ENCODE peak calls at places on chromosomes 4 and X, in four cellular contexts. P is K562, D is GM12878, U is HepG2. E is an unnamed sample.

GRCh38 chr4:102355748-102356147 is 10.5 kb upstream of the SLC39A8 start:
- DNase-seq in P (no peak), D (no peak), U (no peak), E (no peak)

GRCh38 chrX:4764888-4765287 is 1051.4 kb upstream of the PRKX start:
- DNase-seq in P (no peak), D (no peak), U (no peak), E (no peak)

GRCh38 chrX:38804481-38805293 is 3.4 kb downstream of the MID1IP1 start:
- DNase-seq in P (peak), D (no peak), U (no peak), E (peak)

GRCh38 chr4:55635760-55636621 is at the start of gene NMU:
- DNase-seq in P (peak), D (no peak), U (peak), E (peak)

GRCh38 chr4:168021666-168022065 is 70.7 kb upstream of the ANXA10 start:
- DNase-seq in P (no peak), D (no peak), U (no peak), E (no peak)

GRCh38 chr4:40559585-40560465 is 69.8 kb downstream of the RBM47 start:
- DNase-seq in P (no peak), D (peak), U (no peak), E (no peak)

GRCh38 chrX:139826065-139827044 is 106.5 kb downstream of the ATP11C start:
- DNase-seq in P (no peak), D (no peak), U (no peak), E (no peak)

GRCh38 chr4:61590881-61591280 is 390.8 kb downstream of the ADGRL3 start:
- DNase-seq in P (no peak), D (no peak), U (no peak), E (no peak)

GRCh38 chr4:158327525-158327924 is 117.2 kb downstream of the TMEM144 start:
- DNase-seq in P (no peak), D (no peak), U (no peak), E (no peak)

GRCh38 chr4:48812866-48813265 is 18.0 kb upstream of the OCIAD1 start:
- DNase-seq in P (no peak), D (no peak), U (no peak), E (no peak)

GRCh38 chrX:17291998-17292658 is 82.9 kb upstream of the NHS start:
- DNase-seq in P (no peak), D (no peak), U (no peak), E (no peak)

GRCh38 chr4:107854326-107855030 is 29.7 kb downstream of the SGMS2 start:
- DNase-seq in P (no peak), D (no peak), U (no peak), E (no peak)

GRCh38 chrX:51484616-51485015 is 11.8 kb downstream of the NUDT11 start:
- DNase-seq in P (no peak), D (no peak), U (no peak), E (no peak)

GRCh38 chr4:173091362-173091761 is 77.2 kb upstream of the GALNT7 start:
- DNase-seq in P (no peak), D (no peak), U (no peak), E (no peak)

GRCh38 chr4:173834151-173834550 is 304.1 kb upstream of the HAND2 start:
- DNase-seq in P (no peak), D (no peak), U (no peak), E (peak)

GRCh38 chr4:65316534-65316933 is 353.8 kb downstream of the EPHA5 start:
- DNase-seq in P (no peak), D (no peak), U (no peak), E (no peak)

GRCh38 chr4:6337331-6337935 is 67.8 kb downstream of the WFS1 start:
- DNase-seq in P (no peak), D (no peak), U (peak), E (no peak)

GRCh38 chr4:107318078-107318477 is 282.0 kb upstream of the DKK2 start:
- DNase-seq in P (no peak), D (no peak), U (no peak), E (no peak)

GRCh38 chr4:99087887-99088484 is 602 bp downstream of the ADH5 start:
- DNase-seq in P (no peak), D (no peak), U (peak), E (peak)

GRCh38 chr4:84691170-84691691 is 108.3 kb downstream of the CDS1 start:
- DNase-seq in P (no peak), D (no peak), U (no peak), E (no peak)

GRCh38 chr4:78058591-78059523 is 1.7 kb downstream of the FRAS1 start:
- DNase-seq in P (no peak), D (no peak), U (peak), E (peak)

GRCh38 chrX:136063340-136064079 is 78.3 kb downstream of the SLC9A6 start:
- DNase-seq in P (no peak), D (no peak), U (no peak), E (no peak)

GRCh38 chrX:44071847-44072545 is 98.8 kb upstream of the NDP start:
- DNase-seq in P (no peak), D (no peak), U (no peak), E (no peak)

GRCh38 chr4:7160951-7161440 is 31.3 kb upstream of the SORCS2 start:
- DNase-seq in P (no peak), D (no peak), U (peak), E (no peak)

GRCh38 chr4:157992038-157992706 is 180.7 kb downstream of the GASK1B start:
- DNase-seq in P (peak), D (no peak), U (peak), E (peak)

GRCh38 chr4:172850838-172851237 is 317.8 kb upstream of the GALNT7 start:
- DNase-seq in P (no peak), D (no peak), U (no peak), E (no peak)

GRCh38 chr4:40699648-40700047 is 50.1 kb upstream of the NSUN7 start:
- DNase-seq in P (no peak), D (no peak), U (no peak), E (no peak)

GRCh38 chr4:124433044-124433443 is 279.5 kb downstream of the ANKRD50 start:
- DNase-seq in P (no peak), D (no peak), U (no peak), E (no peak)
- TF ChIP-seq FOXK2 in P (no peak), D (no peak), U (no peak), E (no peak)

DNA sequence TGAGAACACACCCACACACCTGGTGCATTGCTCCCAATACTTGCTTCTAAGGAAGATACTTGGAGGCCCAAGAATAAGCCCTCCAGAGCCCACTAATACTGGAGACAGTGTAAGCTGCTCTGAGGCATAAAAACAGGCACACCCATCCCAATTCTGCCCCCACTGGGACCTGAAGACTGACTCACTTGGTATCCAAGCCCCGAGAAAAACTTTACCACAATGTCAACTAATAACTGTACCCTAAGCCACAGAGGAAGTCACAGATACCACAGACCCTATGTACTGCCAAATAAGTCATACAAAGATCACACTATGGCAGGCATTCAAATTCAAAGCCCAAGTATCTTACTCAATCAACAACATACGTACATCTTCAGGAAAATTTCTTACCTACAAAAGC is 398.2 kb upstream of the SPANXN1 start:
- DNase-seq in P (no peak), D (no peak), U (no peak), E (no peak)
- TF ChIP-seq FOXM1 in P (no peak), D (no peak), U (no peak), E (no peak)

GRCh38 chrX:118839334-118839958 is 15.8 kb downstream of the ZCCHC12 start:
- DNase-seq in P (peak), D (no peak), U (peak), E (peak)
- TF ChIP-seq FOXK2 in P (no peak), D (no peak), U (no peak), E (no peak)

GRCh38 chrX:132217203-132218073 is 1.8 kb downstream of the RAP2C start:
- DNase-seq in P (peak), D (peak), U (peak), E (peak)

GRCh38 chrX:132216806-132217202 is 2.4 kb downstream of the RAP2C start:
- DNase-seq in P (no peak), D (no peak), U (no peak), E (no peak)

GRCh38 chrX:132218100-132218807 is 993 bp downstream of the RAP2C start:
- DNase-seq in P (peak), D (peak), U (peak), E (peak)

GRCh38 chrX:132214518-132214917 is 4.7 kb downstream of the RAP2C start:
- DNase-seq in P (no peak), D (no peak), U (no peak), E (no peak)

DNA sequence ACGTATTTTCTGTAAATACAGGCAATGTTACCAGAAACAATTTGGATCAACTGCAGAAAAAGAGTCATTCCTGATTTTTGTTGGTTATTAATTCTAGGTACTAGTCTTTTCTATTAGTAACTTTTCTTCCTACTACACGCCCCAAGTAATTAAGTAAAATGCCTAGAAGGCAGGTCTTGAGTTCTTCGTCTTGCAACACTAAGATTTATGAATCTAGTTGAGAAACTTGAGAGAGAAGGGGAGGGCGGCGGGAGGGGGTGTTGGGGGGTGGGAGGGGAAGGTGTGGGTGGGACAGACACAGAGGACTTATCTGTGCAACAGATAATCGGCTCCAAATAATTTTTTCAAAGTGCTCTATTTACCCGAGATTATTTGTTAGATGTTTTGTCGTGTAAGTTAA is 3.0 kb downstream of the RAP2C start:
- DNase-seq in P (no peak), D (no peak), U (no peak), E (no peak)
- TF ChIP-seq FOXM1 in P (no peak), D (no peak), U (no peak), E (no peak)

DNA sequence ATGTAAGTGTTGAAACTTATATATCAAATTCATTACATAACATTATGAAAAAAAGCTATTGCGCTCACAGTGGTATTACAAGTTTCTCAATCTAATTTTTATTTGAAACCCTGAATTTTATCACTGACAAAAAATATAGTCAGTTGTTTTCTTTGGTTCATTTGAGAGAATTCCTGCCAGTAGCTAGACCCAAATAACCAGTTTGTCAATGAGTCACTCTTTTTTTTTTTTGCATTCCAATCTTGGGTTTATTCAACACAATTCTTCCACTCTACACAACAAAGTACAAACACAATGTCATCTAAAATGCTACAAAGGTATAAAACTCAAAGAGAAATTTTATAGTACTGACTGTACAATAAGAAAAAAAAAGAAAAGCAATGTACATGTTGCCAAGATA is 13.1 kb downstream of the HPF1 start:
- DNase-seq in P (no peak), D (no peak), U (no peak), E (no peak)
- TF ChIP-seq FOXK2 in P (no peak), D (no peak), U (no peak), E (no peak)

GRCh38 chrX:54043084-54043483 is 1.2 kb downstream of the PHF8 start:
- DNase-seq in P (no peak), D (no peak), U (no peak), E (no peak)

GRCh38 chrX:54043696-54044125 is 562 bp downstream of the PHF8 start:
- DNase-seq in P (peak), D (no peak), U (no peak), E (peak)

GRCh38 chrX:54044877-54045328 is 630 bp upstream of the PHF8 start:
- DNase-seq in P (no peak), D (peak), U (peak), E (no peak)

GRCh38 chrX:54044126-54044876 is at the start of gene PHF8:
- DNase-seq in P (peak), D (peak), U (peak), E (peak)

GRCh38 chrX:54045563-54046228 is 1.4 kb upstream of the PHF8 start:
- DNase-seq in P (no peak), D (no peak), U (peak), E (no peak)
- TF ChIP-seq FOXM1 in P (no peak), D (no peak), U (no peak), E (no peak)

GRCh38 chr4:109302366-109303140 is at the start of gene COL25A1:
- DNase-seq in P (no peak), D (no peak), U (no peak), E (peak)
- TF ChIP-seq FOXK2 in P (no peak), D (no peak), U (no peak), E (no peak)

E was measured in HEK293T.